ENCODE peak calls at places on chromosomes 6 and 20, in ten cellular contexts. Y is CD8-positive, alpha-beta T cell; P is fibroblast of pulmonary artery; O is astrocyte of the spinal cord; F is thoracic aorta; G is lower lobe of right lung; D is IMR-90; U is OCI-LY7; I is foreskin fibroblast; H is neural progenitor cell. X is an unnamed sample.

GRCh38 chr20:51359947-51360346 is 182.6 kb downstream of the NFATC2 start:
- DNase-seq in O (no peak), I (no peak), F (no peak), U (no peak), D (no peak), H (no peak), Y (no peak), G (no peak), P (no peak), X (no peak)

GRCh38 chr6:150006961-150007464 is 18.3 kb downstream of the RAET1L start:
- DNase-seq in H (peak; percentile 42), Y (peak; percentile 54), D (peak; percentile 13), I (peak; percentile 60), F (no peak), O (no peak), G (no peak), U (peak; percentile 62), P (peak; percentile 33), X (no peak)

GRCh38 chr20:35702051-35702823 is 3.0 kb downstream of the ROMO1 start:
- DNase-seq in H (no peak), P (no peak), I (peak; percentile 88), D (peak; percentile 79), G (no peak), F (no peak), Y (no peak), U (no peak), O (peak; percentile 49), X (no peak)

GRCh38 chr6:37540390-37540789 is 40.7 kb upstream of the CCDC167 start:
- DNase-seq in G (no peak), I (no peak), Y (no peak), F (no peak), U (no peak), O (no peak), H (no peak), D (no peak), P (no peak), X (no peak)

GRCh38 chr20:46937140-46937523 is 42.5 kb downstream of the EYA2 start:
- DNase-seq in P (no peak), F (no peak), H (no peak), Y (no peak), D (peak; percentile 17), U (no peak), I (no peak), G (no peak), O (no peak), X (no peak)

GRCh38 chr6:148771212-148771601 is 24.4 kb downstream of the UST start:
- DNase-seq in G (peak; percentile 69), H (no peak), O (no peak), F (no peak), D (no peak), I (no peak), Y (no peak), P (no peak), U (no peak), X (no peak)

GRCh38 chr6:8269856-8270454 is 165.4 kb downstream of the SLC35B3 start:
- DNase-seq in P (no peak), Y (no peak), H (no peak), G (no peak), U (no peak), D (no peak), O (no peak), F (no peak), I (no peak), X (no peak)

GRCh38 chr20:45052698-45053440 is 48.1 kb downstream of the KCNS1 start:
- DNase-seq in H (no peak), I (peak; percentile 79), G (no peak), D (peak; percentile 81), U (peak; percentile 75), P (peak; percentile 59), O (peak; percentile 91), F (no peak), Y (no peak), X (no peak)

GRCh38 chr6:28980797-28981390 is 24.2 kb downstream of the ZNF311 start:
- DNase-seq in I (peak; percentile 85), P (peak; percentile 83), Y (peak; percentile 38), F (no peak), U (peak; percentile 93), D (peak; percentile 77), O (peak; percentile 89), G (no peak), H (peak; percentile 92), X (no peak)

GRCh38 chr6:168501561-168501960 is 60.6 kb downstream of the SMOC2 start:
- DNase-seq in Y (no peak), D (no peak), P (no peak), O (no peak), G (no peak), F (no peak), U (no peak), H (no peak), I (no peak), X (no peak)

GRCh38 chr6:14876778-14877613 is 368.9 kb upstream of the JARID2 start:
- DNase-seq in D (peak; percentile 94), P (peak; percentile 91), O (peak; percentile 90), U (peak; percentile 7), I (peak; percentile 71), F (no peak), G (no peak), Y (peak; percentile 19), H (no peak), X (peak; percentile 63)

GRCh38 chr6:89917801-89918366 is 23.6 kb downstream of the GJA10 start:
- DNase-seq in G (no peak), P (no peak), F (no peak), D (no peak), O (no peak), Y (no peak), I (no peak), U (no peak), H (no peak), X (no peak)

GRCh38 chr20:40646321-40647212 is 42.5 kb downstream of the MAFB start:
- DNase-seq in H (peak; percentile 26), F (no peak), P (no peak), I (no peak), O (peak; percentile 24), G (no peak), Y (no peak), U (no peak), D (no peak), X (no peak)

GRCh38 chr6:3830806-3831205 is 18.4 kb upstream of the FAM50B start:
- DNase-seq in P (no peak), G (no peak), H (no peak), I (no peak), U (no peak), F (no peak), D (no peak), O (no peak), Y (no peak), X (no peak)

GRCh38 chr6:106448000-106448426 is 87.5 kb downstream of the CRYBG1 start:
- DNase-seq in I (no peak), D (no peak), F (no peak), H (no peak), G (peak; percentile 68), U (no peak), O (no peak), P (no peak), Y (no peak), X (no peak)

DNA sequence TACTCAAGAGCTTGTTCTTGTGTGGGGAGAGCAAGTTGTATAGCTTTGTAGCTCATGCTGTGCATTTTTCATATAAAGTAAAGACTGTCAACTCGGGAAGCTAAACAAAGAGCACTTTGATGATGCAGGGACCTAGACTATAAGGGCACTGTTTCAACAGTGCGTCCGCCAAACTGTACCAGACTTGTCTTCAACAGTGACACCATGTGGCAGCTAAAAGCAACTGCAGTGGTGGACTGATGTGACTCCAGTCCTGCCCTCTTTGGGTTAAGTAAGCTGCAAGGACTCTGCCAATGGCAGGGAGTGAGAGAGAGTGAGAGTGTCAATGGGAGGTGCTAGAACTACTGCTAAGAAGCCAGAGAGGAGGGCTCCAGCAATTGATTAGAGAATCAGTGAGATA is 48.1 kb upstream of the MC3R start:
- DNase-seq in U (peak; percentile 33), I (no peak), O (no peak), G (no peak), D (no peak), P (no peak), F (no peak), Y (no peak), H (no peak), X (no peak)
- TF ChIP-seq CTCF in U (peak; percentile 83), I (peak; percentile 12), O (peak; percentile 26), G (no peak), D (peak; percentile 4), P (peak; percentile 2), F (no peak), Y (no peak), H (peak; percentile 51), X (peak; percentile 44)

DNA sequence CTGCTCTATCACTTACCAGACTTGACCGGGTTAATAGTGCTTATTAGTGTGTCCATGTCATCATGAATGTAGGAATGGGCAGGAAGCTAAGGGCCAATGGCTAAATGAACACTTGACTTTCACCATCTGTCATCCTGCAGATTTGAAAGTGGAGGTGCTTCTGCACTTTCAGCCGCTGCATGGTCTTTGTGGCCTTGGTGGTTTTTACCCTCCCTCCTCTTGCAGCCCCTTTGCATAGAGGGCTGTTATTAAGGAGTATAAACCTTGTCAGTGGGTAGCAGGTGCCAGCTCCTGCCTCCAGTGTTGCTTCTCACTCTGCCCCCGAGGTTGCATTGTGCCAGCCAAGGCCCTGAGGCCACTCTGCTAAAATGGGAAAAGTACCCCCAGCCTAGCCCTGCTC is 122.2 kb upstream of the TNFAIP3 start:
- DNase-seq in D (no peak), P (no peak), G (no peak), H (no peak), Y (no peak), I (no peak), F (no peak), U (no peak), O (no peak), X (no peak)
- H3K4me3 ChIP-seq in D (no peak overlapping the region), P (no peak overlapping the region), G (no peak overlapping the region), H (no peak overlapping the region), Y (no peak overlapping the region), I (no peak overlapping the region), F (no peak overlapping the region), U (no peak overlapping the region), O (no peak overlapping the region), X (no peak overlapping the region)

DNA sequence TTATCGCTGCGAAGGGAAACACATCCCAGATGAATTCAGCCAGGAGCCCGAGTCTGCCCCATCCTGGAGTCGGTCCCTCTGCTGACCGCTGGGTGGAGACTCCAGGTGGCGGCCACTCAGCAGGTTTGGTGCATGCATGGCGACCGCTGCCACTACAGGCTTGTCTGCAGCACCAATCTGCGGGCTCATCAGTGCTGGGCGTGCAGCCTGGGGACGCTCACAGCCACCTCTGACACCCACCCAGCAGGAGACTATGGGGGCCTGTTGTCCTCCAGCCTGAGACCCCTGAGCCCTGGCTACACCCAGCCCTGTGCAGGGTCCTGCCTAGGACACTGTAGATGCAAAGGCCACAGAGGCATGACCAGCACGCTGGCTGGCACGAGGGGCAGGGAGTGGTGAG is 40.5 kb upstream of the GATA5 start:
- DNase-seq in I (no peak), O (no peak), Y (no peak), H (peak; percentile 63), D (no peak), F (no peak), G (no peak), U (no peak), P (no peak), X (no peak)
- TF ChIP-seq CTCF in I (no peak), O (no peak), Y (no peak), H (peak; percentile 54), D (peak; percentile 2), F (no peak), G (no peak), U (no peak), P (no peak), X (peak; percentile 23)

DNA sequence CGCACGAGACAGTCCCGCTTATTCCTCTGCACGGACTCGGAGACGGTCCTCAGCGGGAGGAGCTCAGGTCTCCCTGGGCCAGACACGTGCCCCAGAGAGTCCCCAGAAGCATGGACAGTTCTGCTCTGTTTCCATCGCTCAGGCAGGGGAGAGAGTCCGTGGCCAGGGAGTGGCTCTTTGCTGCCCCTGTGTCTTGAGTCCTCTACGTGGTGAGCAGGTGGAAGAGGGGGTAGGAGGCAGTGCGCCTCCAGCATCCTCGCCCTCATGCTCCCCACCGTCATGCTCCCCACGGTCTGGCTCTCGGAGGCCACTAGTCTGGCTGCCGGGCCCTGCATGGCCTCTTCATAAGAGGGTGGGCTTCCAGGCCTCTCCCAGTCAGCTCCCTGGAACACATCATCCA is 8.9 kb downstream of the TAGAP start:
- DNase-seq in Y (no peak), U (no peak), H (no peak), D (no peak), P (no peak), G (no peak), F (no peak), I (no peak), O (no peak), X (no peak)
- H3K4me3 ChIP-seq in Y (no peak overlapping the region), U (no peak overlapping the region), H (no peak overlapping the region), D (no peak overlapping the region), P (no peak overlapping the region), G (no peak overlapping the region), F (no peak overlapping the region), I (no peak overlapping the region), O (no peak overlapping the region), X (no peak overlapping the region)